ENCODE peak calls at places on chromosome X, in seven cellular contexts. One of them, this sample, is unnamed.

GRCh38 chrX:54248309-54248708 is 65.3 kb upstream of the FAM120C start:
- DNase-seq in upper lobe of right lung: no peak
- DNase-seq in lower lobe of right lung: no peak
- DNase-seq in psoas muscle: no peak
- DNase-seq in uterus: no peak
- DNase-seq in BE2C: no peak
- DNase-seq in thoracic aorta: no peak
- DNase-seq in this sample: no peak

GRCh38 chrX:117840645-117841044 is 276.0 kb downstream of the KLHL13 start:
- DNase-seq in upper lobe of right lung: no peak
- DNase-seq in lower lobe of right lung: no peak
- DNase-seq in psoas muscle: no peak
- DNase-seq in uterus: no peak
- DNase-seq in BE2C: no peak
- DNase-seq in thoracic aorta: no peak
- DNase-seq in this sample: no peak

GRCh38 chrX:31717474-31717873 is 645.6 kb upstream of the FTHL17 start:
- DNase-seq in upper lobe of right lung: no peak
- DNase-seq in lower lobe of right lung: no peak
- DNase-seq in psoas muscle: no peak
- DNase-seq in uterus: no peak
- DNase-seq in BE2C: no peak
- DNase-seq in thoracic aorta: no peak
- DNase-seq in this sample: no peak

GRCh38 chrX:140510895-140511295 is 6.0 kb upstream of the SOX3 start:
- DNase-seq in upper lobe of right lung: no peak
- DNase-seq in lower lobe of right lung: no peak
- DNase-seq in psoas muscle: no peak
- DNase-seq in uterus: no peak
- DNase-seq in BE2C: no peak
- DNase-seq in thoracic aorta: no peak
- DNase-seq in this sample: no peak

GRCh38 chrX:49878834-49879655 is at the start of gene USP27X:
- DNase-seq in upper lobe of right lung: peak; percentile 90
- DNase-seq in lower lobe of right lung: peak; percentile 82
- DNase-seq in psoas muscle: peak; percentile 71
- DNase-seq in uterus: peak; percentile 77
- DNase-seq in BE2C: peak; percentile 78
- DNase-seq in thoracic aorta: peak; percentile 30
- DNase-seq in this sample: peak; percentile 47

GRCh38 chrX:41478397-41478911 is 31.3 kb downstream of the NYX start:
- DNase-seq in upper lobe of right lung: no peak
- DNase-seq in lower lobe of right lung: no peak
- DNase-seq in psoas muscle: no peak
- DNase-seq in uterus: no peak
- DNase-seq in BE2C: no peak
- DNase-seq in thoracic aorta: no peak
- DNase-seq in this sample: no peak

GRCh38 chrX:38986586-38986985 is 185.3 kb downstream of the MID1IP1 start:
- DNase-seq in upper lobe of right lung: no peak
- DNase-seq in lower lobe of right lung: no peak
- DNase-seq in psoas muscle: no peak
- DNase-seq in uterus: no peak
- DNase-seq in BE2C: no peak
- DNase-seq in thoracic aorta: no peak
- DNase-seq in this sample: no peak

GRCh38 chrX:2965965-2966364 is 36.8 kb upstream of the ARSD start:
- DNase-seq in upper lobe of right lung: no peak
- DNase-seq in lower lobe of right lung: no peak
- DNase-seq in psoas muscle: no peak
- DNase-seq in uterus: no peak
- DNase-seq in BE2C: no peak
- DNase-seq in thoracic aorta: no peak
- DNase-seq in this sample: no peak

GRCh38 chrX:99469439-99469838 is 940.6 kb downstream of the PCDH19 start:
- DNase-seq in upper lobe of right lung: no peak
- DNase-seq in lower lobe of right lung: no peak
- DNase-seq in psoas muscle: no peak
- DNase-seq in uterus: no peak
- DNase-seq in BE2C: no peak
- DNase-seq in thoracic aorta: no peak
- DNase-seq in this sample: no peak

GRCh38 chrX:1336331-1337143 is at the start of gene IL3RA:
- DNase-seq in upper lobe of right lung: no peak
- DNase-seq in lower lobe of right lung: peak; percentile 66
- DNase-seq in psoas muscle: no peak
- DNase-seq in uterus: no peak
- DNase-seq in BE2C: no peak
- DNase-seq in thoracic aorta: peak; percentile 15
- DNase-seq in this sample: peak; percentile 24

GRCh38 chrX:38668788-38669187 is 107.4 kb downstream of the TSPAN7 start:
- DNase-seq in upper lobe of right lung: no peak
- DNase-seq in lower lobe of right lung: no peak
- DNase-seq in psoas muscle: no peak
- DNase-seq in uterus: no peak
- DNase-seq in BE2C: no peak
- DNase-seq in thoracic aorta: no peak
- DNase-seq in this sample: no peak

GRCh38 chrX:68332156-68332823 is 101.0 kb downstream of the OPHN1 start:
- DNase-seq in upper lobe of right lung: no peak
- DNase-seq in lower lobe of right lung: no peak
- DNase-seq in psoas muscle: no peak
- DNase-seq in uterus: no peak
- DNase-seq in BE2C: no peak
- DNase-seq in thoracic aorta: no peak
- DNase-seq in this sample: no peak

GRCh38 chrX:78105944-78106650 is 2.0 kb downstream of the PGK1 start:
- DNase-seq in upper lobe of right lung: no peak
- DNase-seq in lower lobe of right lung: no peak
- DNase-seq in psoas muscle: no peak
- DNase-seq in uterus: no peak
- DNase-seq in BE2C: no peak
- DNase-seq in thoracic aorta: no peak
- DNase-seq in this sample: no peak

GRCh38 chrX:111005151-111005550 is 90.8 kb upstream of the PAK3 start:
- DNase-seq in upper lobe of right lung: no peak
- DNase-seq in lower lobe of right lung: no peak
- DNase-seq in psoas muscle: no peak
- DNase-seq in uterus: no peak
- DNase-seq in BE2C: no peak
- DNase-seq in thoracic aorta: no peak
- DNase-seq in this sample: no peak

GRCh38 chrX:68232206-68232605 is 201.1 kb downstream of the OPHN1 start:
- DNase-seq in upper lobe of right lung: no peak
- DNase-seq in lower lobe of right lung: no peak
- DNase-seq in psoas muscle: no peak
- DNase-seq in uterus: no peak
- DNase-seq in BE2C: no peak
- DNase-seq in thoracic aorta: no peak
- DNase-seq in this sample: no peak

GRCh38 chrX:3046253-3046909 is 5.1 kb downstream of the ARSF start:
- DNase-seq in upper lobe of right lung: no peak
- DNase-seq in lower lobe of right lung: no peak
- DNase-seq in psoas muscle: no peak
- DNase-seq in uterus: no peak
- DNase-seq in BE2C: no peak
- DNase-seq in thoracic aorta: no peak
- DNase-seq in this sample: no peak

GRCh38 chrX:119325456-119325855 is 73.7 kb upstream of the SLC25A43 start:
- DNase-seq in upper lobe of right lung: no peak
- DNase-seq in lower lobe of right lung: no peak
- DNase-seq in psoas muscle: no peak
- DNase-seq in uterus: no peak
- DNase-seq in BE2C: no peak
- DNase-seq in thoracic aorta: no peak
- DNase-seq in this sample: no peak

GRCh38 chrX:63747331-63747730 is 37.7 kb downstream of the ARHGEF9 start:
- DNase-seq in upper lobe of right lung: no peak
- DNase-seq in lower lobe of right lung: no peak
- DNase-seq in psoas muscle: no peak
- DNase-seq in uterus: no peak
- DNase-seq in BE2C: no peak
- DNase-seq in thoracic aorta: no peak
- DNase-seq in this sample: no peak

GRCh38 chrX:21524008-21524407 is 134.1 kb downstream of the KLHL34 start:
- DNase-seq in upper lobe of right lung: no peak
- DNase-seq in lower lobe of right lung: no peak
- DNase-seq in psoas muscle: no peak
- DNase-seq in uterus: no peak
- DNase-seq in BE2C: no peak
- DNase-seq in thoracic aorta: no peak
- DNase-seq in this sample: no peak

GRCh38 chrX:9865804-9866471 is 79.7 kb downstream of the SHROOM2 start:
- DNase-seq in upper lobe of right lung: no peak
- DNase-seq in lower lobe of right lung: no peak
- DNase-seq in psoas muscle: no peak
- DNase-seq in uterus: no peak
- DNase-seq in BE2C: no peak
- DNase-seq in thoracic aorta: no peak
- DNase-seq in this sample: no peak

GRCh38 chrX:28189011-28189410 is 207.8 kb upstream of the DCAF8L1 start:
- DNase-seq in upper lobe of right lung: no peak
- DNase-seq in lower lobe of right lung: no peak
- DNase-seq in psoas muscle: no peak
- DNase-seq in uterus: no peak
- DNase-seq in BE2C: no peak
- DNase-seq in thoracic aorta: no peak
- DNase-seq in this sample: no peak

GRCh38 chrX:47958943-47959342 is 44.8 kb downstream of the ZNF182 start:
- DNase-seq in upper lobe of right lung: no peak
- DNase-seq in lower lobe of right lung: no peak
- DNase-seq in psoas muscle: no peak
- DNase-seq in uterus: no peak
- DNase-seq in BE2C: peak; percentile 8
- DNase-seq in thoracic aorta: no peak
- DNase-seq in this sample: no peak
- TF ChIP-seq CTCF in upper lobe of right lung: peak; percentile 13
- TF ChIP-seq CTCF in lower lobe of right lung: peak; percentile 18
- TF ChIP-seq CTCF in psoas muscle: no peak
- TF ChIP-seq CTCF in uterus: no peak
- TF ChIP-seq CTCF in BE2C: peak; percentile 31
- TF ChIP-seq CTCF in thoracic aorta: no peak
- TF ChIP-seq CTCF in this sample: no peak

GRCh38 chrX:19381326-19381725 is 37.6 kb downstream of the PDHA1 start:
- DNase-seq in upper lobe of right lung: no peak
- DNase-seq in lower lobe of right lung: no peak
- DNase-seq in psoas muscle: no peak
- DNase-seq in uterus: no peak
- DNase-seq in BE2C: no peak
- DNase-seq in thoracic aorta: no peak
- DNase-seq in this sample: no peak
- H3K4me1 ChIP-seq in upper lobe of right lung: no peaks in the 10 kb centered on the region
- H3K4me1 ChIP-seq in lower lobe of right lung: no peaks in the 10 kb centered on the region
- H3K4me1 ChIP-seq in psoas muscle: no peaks in the 10 kb centered on the region
- H3K4me1 ChIP-seq in uterus: no peaks in the 10 kb centered on the region
- H3K4me1 ChIP-seq in BE2C: no peaks in the 10 kb centered on the region
- H3K4me1 ChIP-seq in thoracic aorta: no peaks in the 10 kb centered on the region
- H3K4me1 ChIP-seq in this sample: no peaks in the 10 kb centered on the region

GRCh38 chrX:56219702-56220101 is 12.5 kb upstream of the KLF8 start:
- DNase-seq in upper lobe of right lung: no peak
- DNase-seq in lower lobe of right lung: no peak
- DNase-seq in psoas muscle: no peak
- DNase-seq in uterus: no peak
- DNase-seq in BE2C: no peak
- DNase-seq in thoracic aorta: no peak
- DNase-seq in this sample: no peak
- TF ChIP-seq CTCF in upper lobe of right lung: peak; percentile 25
- TF ChIP-seq CTCF in lower lobe of right lung: peak; percentile 30
- TF ChIP-seq CTCF in psoas muscle: peak; percentile 17
- TF ChIP-seq CTCF in uterus: peak; percentile 29
- TF ChIP-seq CTCF in BE2C: no peak
- TF ChIP-seq CTCF in thoracic aorta: peak; percentile 14
- TF ChIP-seq CTCF in this sample: peak; percentile 13

GRCh38 chrX:150696836-150697235 is 3.6 kb downstream of the MTMR1 start:
- DNase-seq in upper lobe of right lung: no peak
- DNase-seq in lower lobe of right lung: no peak
- DNase-seq in psoas muscle: no peak
- DNase-seq in uterus: no peak
- DNase-seq in BE2C: no peak
- DNase-seq in thoracic aorta: no peak
- DNase-seq in this sample: no peak

GRCh38 chrX:150692837-150693781 is at the start of gene MTMR1:
- DNase-seq in upper lobe of right lung: peak; percentile 74
- DNase-seq in lower lobe of right lung: peak; percentile 48
- DNase-seq in psoas muscle: peak; percentile 33
- DNase-seq in uterus: peak; percentile 39
- DNase-seq in BE2C: peak; percentile 41
- DNase-seq in thoracic aorta: no peak
- DNase-seq in this sample: peak; percentile 16

GRCh38 chrX:150693782-150694574 is 782 bp downstream of the MTMR1 start:
- DNase-seq in upper lobe of right lung: peak; percentile 82
- DNase-seq in lower lobe of right lung: peak; percentile 76
- DNase-seq in psoas muscle: peak; percentile 64
- DNase-seq in uterus: peak; percentile 26
- DNase-seq in BE2C: peak; percentile 53
- DNase-seq in thoracic aorta: no peak
- DNase-seq in this sample: peak; percentile 61

GRCh38 chrX:150696264-150696789 is 3.1 kb downstream of the MTMR1 start:
- DNase-seq in upper lobe of right lung: no peak
- DNase-seq in lower lobe of right lung: no peak
- DNase-seq in psoas muscle: no peak
- DNase-seq in uterus: no peak
- DNase-seq in BE2C: no peak
- DNase-seq in thoracic aorta: no peak
- DNase-seq in this sample: no peak

DNA sequence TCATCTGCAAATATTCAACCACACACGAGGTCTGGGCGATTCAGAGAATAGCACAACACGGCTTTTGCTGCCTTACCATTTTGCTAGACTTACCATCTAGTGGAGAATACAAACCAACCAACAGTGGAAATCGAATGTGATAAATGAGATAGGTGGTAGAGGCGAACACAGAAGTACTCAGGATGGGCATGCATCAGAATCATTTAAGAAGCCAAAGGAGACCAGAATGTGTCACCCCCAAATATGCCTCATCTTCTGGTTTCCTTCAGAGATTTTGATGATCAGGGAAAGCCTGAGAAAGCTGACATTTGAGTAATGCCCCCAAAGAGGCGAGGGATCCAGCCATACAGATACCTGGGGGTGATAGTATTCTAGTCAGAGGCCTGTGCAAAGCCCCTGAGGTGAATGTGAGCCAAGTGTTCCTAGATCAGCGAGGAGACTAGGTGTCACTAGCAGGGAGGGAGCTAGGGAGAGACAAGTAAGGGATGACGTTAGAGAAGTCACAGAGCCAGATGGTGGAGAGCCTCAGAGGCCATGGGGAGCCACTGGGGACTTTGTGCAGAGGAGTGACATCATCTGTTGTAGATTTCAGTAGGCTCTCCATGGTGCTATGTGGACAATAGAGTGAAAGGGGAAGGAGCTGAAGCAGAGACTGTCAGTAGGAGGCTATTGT is 1.7 kb downstream of the MTMR1 start:
- DNase-seq in upper lobe of right lung: no peak
- DNase-seq in lower lobe of right lung: no peak
- DNase-seq in psoas muscle: no peak
- DNase-seq in uterus: no peak
- DNase-seq in BE2C: no peak
- DNase-seq in thoracic aorta: no peak
- DNase-seq in this sample: no peak
- H3K4me1 ChIP-seq in upper lobe of right lung: no peaks in the 10 kb centered on the region
- H3K4me1 ChIP-seq in lower lobe of right lung: peaks cover 10% of the 10 kb centered on the region
- H3K4me1 ChIP-seq in psoas muscle: no peaks in the 10 kb centered on the region
- H3K4me1 ChIP-seq in uterus: no peaks in the 10 kb centered on the region
- H3K4me1 ChIP-seq in BE2C: no peaks in the 10 kb centered on the region
- H3K4me1 ChIP-seq in thoracic aorta: peaks cover 7% of the 10 kb centered on the region
- H3K4me1 ChIP-seq in this sample: peaks cover 5% of the 10 kb centered on the region

This sample was measured in gastrocnemius medialis.